ENCODE peak calls at places on chromosomes 2 and 18, in ten cellular contexts. One of them, this sample, is unnamed.
A peak's percentile ranks its signal among the peaks of the same experiment; 100 is the strongest.

GRCh38 chr2:161199885-161200284 is 39.7 kb downstream of the TANK start:
- DNase-seq in heart left ventricle: no peak
- DNase-seq in neural crest cell: no peak
- DNase-seq in stimulated activated naive CD8-positive, alpha-beta T cell treated with anti-CD3 and anti-CD28 coated beads, Interleukin-15, amount 100 ng/mL, for 72 hours: no peak
- DNase-seq in adipocyte: no peak
- DNase-seq in stimulated activated CD8-positive, alpha-beta memory T cell treated with anti-CD3 and anti-CD28 coated beads, Interleukin-2, amount 100 ng/mL, for 1 hour: no peak
- DNase-seq in GM04503: no peak
- DNase-seq in fibroblast of the aortic adventitia: no peak
- DNase-seq in cerebellum: peak; percentile 10
- DNase-seq in iPS DF 19.7: no peak
- DNase-seq in this sample: no peak

GRCh38 chr2:225337183-225337582 is 62.3 kb upstream of the NYAP2 start:
- DNase-seq in heart left ventricle: no peak
- DNase-seq in neural crest cell: no peak
- DNase-seq in stimulated activated naive CD8-positive, alpha-beta T cell treated with anti-CD3 and anti-CD28 coated beads, Interleukin-15, amount 100 ng/mL, for 72 hours: no peak
- DNase-seq in adipocyte: peak; percentile 45
- DNase-seq in stimulated activated CD8-positive, alpha-beta memory T cell treated with anti-CD3 and anti-CD28 coated beads, Interleukin-2, amount 100 ng/mL, for 1 hour: no peak
- DNase-seq in GM04503: peak; percentile 5
- DNase-seq in fibroblast of the aortic adventitia: peak; percentile 1
- DNase-seq in cerebellum: no peak
- DNase-seq in iPS DF 19.7: peak; percentile 23
- DNase-seq in this sample: no peak

GRCh38 chr2:221731432-221731831 is 159.3 kb upstream of the EPHA4 start:
- DNase-seq in heart left ventricle: no peak
- DNase-seq in neural crest cell: no peak
- DNase-seq in stimulated activated naive CD8-positive, alpha-beta T cell treated with anti-CD3 and anti-CD28 coated beads, Interleukin-15, amount 100 ng/mL, for 72 hours: no peak
- DNase-seq in adipocyte: no peak
- DNase-seq in stimulated activated CD8-positive, alpha-beta memory T cell treated with anti-CD3 and anti-CD28 coated beads, Interleukin-2, amount 100 ng/mL, for 1 hour: no peak
- DNase-seq in GM04503: no peak
- DNase-seq in fibroblast of the aortic adventitia: no peak
- DNase-seq in cerebellum: no peak
- DNase-seq in iPS DF 19.7: no peak
- DNase-seq in this sample: no peak

GRCh38 chr2:164840458-164840929 is 1.1 kb downstream of the COBLL1 start:
- DNase-seq in heart left ventricle: peak; percentile 54
- DNase-seq in neural crest cell: no peak
- DNase-seq in stimulated activated naive CD8-positive, alpha-beta T cell treated with anti-CD3 and anti-CD28 coated beads, Interleukin-15, amount 100 ng/mL, for 72 hours: peak; percentile 8
- DNase-seq in adipocyte: peak; percentile 31
- DNase-seq in stimulated activated CD8-positive, alpha-beta memory T cell treated with anti-CD3 and anti-CD28 coated beads, Interleukin-2, amount 100 ng/mL, for 1 hour: no peak
- DNase-seq in GM04503: no peak
- DNase-seq in fibroblast of the aortic adventitia: no peak
- DNase-seq in cerebellum: no peak
- DNase-seq in iPS DF 19.7: no peak
- DNase-seq in this sample: no peak

GRCh38 chr18:8163287-8163959 is 445.8 kb upstream of the RAB12 start:
- DNase-seq in heart left ventricle: no peak
- DNase-seq in neural crest cell: no peak
- DNase-seq in stimulated activated naive CD8-positive, alpha-beta T cell treated with anti-CD3 and anti-CD28 coated beads, Interleukin-15, amount 100 ng/mL, for 72 hours: no peak
- DNase-seq in adipocyte: no peak
- DNase-seq in stimulated activated CD8-positive, alpha-beta memory T cell treated with anti-CD3 and anti-CD28 coated beads, Interleukin-2, amount 100 ng/mL, for 1 hour: no peak
- DNase-seq in GM04503: no peak
- DNase-seq in fibroblast of the aortic adventitia: no peak
- DNase-seq in cerebellum: no peak
- DNase-seq in iPS DF 19.7: no peak
- DNase-seq in this sample: no peak

GRCh38 chr2:1605659-1606400 is 138.5 kb downstream of the PXDN start:
- DNase-seq in heart left ventricle: peak; percentile 53
- DNase-seq in neural crest cell: no peak
- DNase-seq in stimulated activated naive CD8-positive, alpha-beta T cell treated with anti-CD3 and anti-CD28 coated beads, Interleukin-15, amount 100 ng/mL, for 72 hours: no peak
- DNase-seq in adipocyte: peak; percentile 34
- DNase-seq in stimulated activated CD8-positive, alpha-beta memory T cell treated with anti-CD3 and anti-CD28 coated beads, Interleukin-2, amount 100 ng/mL, for 1 hour: no peak
- DNase-seq in GM04503: no peak
- DNase-seq in fibroblast of the aortic adventitia: peak; percentile 18
- DNase-seq in cerebellum: no peak
- DNase-seq in iPS DF 19.7: peak; percentile 57
- DNase-seq in this sample: no peak

GRCh38 chr2:54724560-54725342 is 1.3 kb downstream of the EML6 start:
- DNase-seq in heart left ventricle: no peak
- DNase-seq in neural crest cell: peak; percentile 31
- DNase-seq in stimulated activated naive CD8-positive, alpha-beta T cell treated with anti-CD3 and anti-CD28 coated beads, Interleukin-15, amount 100 ng/mL, for 72 hours: peak; percentile 28
- DNase-seq in adipocyte: peak; percentile 52
- DNase-seq in stimulated activated CD8-positive, alpha-beta memory T cell treated with anti-CD3 and anti-CD28 coated beads, Interleukin-2, amount 100 ng/mL, for 1 hour: no peak
- DNase-seq in GM04503: no peak
- DNase-seq in fibroblast of the aortic adventitia: no peak
- DNase-seq in cerebellum: peak; percentile 24
- DNase-seq in iPS DF 19.7: no peak
- DNase-seq in this sample: peak; percentile 42

GRCh38 chr2:46335404-46335965 is 38.3 kb downstream of the EPAS1 start:
- DNase-seq in heart left ventricle: no peak
- DNase-seq in neural crest cell: peak; percentile 22
- DNase-seq in stimulated activated naive CD8-positive, alpha-beta T cell treated with anti-CD3 and anti-CD28 coated beads, Interleukin-15, amount 100 ng/mL, for 72 hours: no peak
- DNase-seq in adipocyte: peak; percentile 68
- DNase-seq in stimulated activated CD8-positive, alpha-beta memory T cell treated with anti-CD3 and anti-CD28 coated beads, Interleukin-2, amount 100 ng/mL, for 1 hour: no peak
- DNase-seq in GM04503: no peak
- DNase-seq in fibroblast of the aortic adventitia: peak; percentile 85
- DNase-seq in cerebellum: no peak
- DNase-seq in iPS DF 19.7: no peak
- DNase-seq in this sample: no peak

GRCh38 chr2:32746554-32747133 is 118.8 kb downstream of the TTC27 start:
- DNase-seq in heart left ventricle: no peak
- DNase-seq in neural crest cell: no peak
- DNase-seq in stimulated activated naive CD8-positive, alpha-beta T cell treated with anti-CD3 and anti-CD28 coated beads, Interleukin-15, amount 100 ng/mL, for 72 hours: no peak
- DNase-seq in adipocyte: peak; percentile 5
- DNase-seq in stimulated activated CD8-positive, alpha-beta memory T cell treated with anti-CD3 and anti-CD28 coated beads, Interleukin-2, amount 100 ng/mL, for 1 hour: no peak
- DNase-seq in GM04503: peak; percentile 72
- DNase-seq in fibroblast of the aortic adventitia: peak; percentile 90
- DNase-seq in cerebellum: no peak
- DNase-seq in iPS DF 19.7: no peak
- DNase-seq in this sample: no peak

GRCh38 chr18:47881752-47882455 is 48.6 kb downstream of the SMAD2 start:
- DNase-seq in heart left ventricle: no peak
- DNase-seq in neural crest cell: no peak
- DNase-seq in stimulated activated naive CD8-positive, alpha-beta T cell treated with anti-CD3 and anti-CD28 coated beads, Interleukin-15, amount 100 ng/mL, for 72 hours: no peak
- DNase-seq in adipocyte: peak; percentile 23
- DNase-seq in stimulated activated CD8-positive, alpha-beta memory T cell treated with anti-CD3 and anti-CD28 coated beads, Interleukin-2, amount 100 ng/mL, for 1 hour: no peak
- DNase-seq in GM04503: no peak
- DNase-seq in fibroblast of the aortic adventitia: peak; percentile 56
- DNase-seq in cerebellum: no peak
- DNase-seq in iPS DF 19.7: no peak
- DNase-seq in this sample: no peak

GRCh38 chr2:118686364-118686763 is 161.1 kb downstream of the EN1 start:
- DNase-seq in heart left ventricle: no peak
- DNase-seq in neural crest cell: no peak
- DNase-seq in stimulated activated naive CD8-positive, alpha-beta T cell treated with anti-CD3 and anti-CD28 coated beads, Interleukin-15, amount 100 ng/mL, for 72 hours: no peak
- DNase-seq in adipocyte: peak; percentile 42
- DNase-seq in stimulated activated CD8-positive, alpha-beta memory T cell treated with anti-CD3 and anti-CD28 coated beads, Interleukin-2, amount 100 ng/mL, for 1 hour: no peak
- DNase-seq in GM04503: peak; percentile 45
- DNase-seq in fibroblast of the aortic adventitia: peak; percentile 96
- DNase-seq in cerebellum: no peak
- DNase-seq in iPS DF 19.7: no peak
- DNase-seq in this sample: no peak

GRCh38 chr2:207670887-207671286 is 40.6 kb upstream of the CCNYL1 start:
- DNase-seq in heart left ventricle: no peak
- DNase-seq in neural crest cell: no peak
- DNase-seq in stimulated activated naive CD8-positive, alpha-beta T cell treated with anti-CD3 and anti-CD28 coated beads, Interleukin-15, amount 100 ng/mL, for 72 hours: no peak
- DNase-seq in adipocyte: no peak
- DNase-seq in stimulated activated CD8-positive, alpha-beta memory T cell treated with anti-CD3 and anti-CD28 coated beads, Interleukin-2, amount 100 ng/mL, for 1 hour: no peak
- DNase-seq in GM04503: no peak
- DNase-seq in fibroblast of the aortic adventitia: no peak
- DNase-seq in cerebellum: no peak
- DNase-seq in iPS DF 19.7: no peak
- DNase-seq in this sample: no peak

GRCh38 chr2:23803965-23804542 is 122.9 kb downstream of the ATAD2B start:
- DNase-seq in heart left ventricle: no peak
- DNase-seq in neural crest cell: no peak
- DNase-seq in stimulated activated naive CD8-positive, alpha-beta T cell treated with anti-CD3 and anti-CD28 coated beads, Interleukin-15, amount 100 ng/mL, for 72 hours: no peak
- DNase-seq in adipocyte: peak; percentile 20
- DNase-seq in stimulated activated CD8-positive, alpha-beta memory T cell treated with anti-CD3 and anti-CD28 coated beads, Interleukin-2, amount 100 ng/mL, for 1 hour: no peak
- DNase-seq in GM04503: no peak
- DNase-seq in fibroblast of the aortic adventitia: peak; percentile 61
- DNase-seq in cerebellum: no peak
- DNase-seq in iPS DF 19.7: no peak
- DNase-seq in this sample: no peak